ENCODE peak calls at places on chromosomes 3 and 15, in five cellular contexts. D is cardiac muscle cell, F is keratinocyte, E is SK-N-SH, L is stomach. P is an unnamed sample.

GRCh38 chr3:12943124-12944021 is 102.0 kb upstream of the RPL32 start:
- DNase-seq in E (no peak), F (no peak), D (no peak), L (peak; percentile 57), P (no peak)

GRCh38 chr15:40343512-40343911 is 2.8 kb upstream of the CCDC9B start:
- DNase-seq in F (no peak), D (no peak), E (no peak), L (no peak), P (no peak)

GRCh38 chr3:161031134-161031533 is 74.0 kb downstream of the B3GALNT1 start:
- DNase-seq in F (no peak), D (no peak), L (no peak), E (no peak), P (no peak)

GRCh38 chr3:143529018-143529478 is 319.2 kb downstream of the SLC9A9 start:
- DNase-seq in L (no peak), E (no peak), F (no peak), D (no peak), P (no peak)

GRCh38 chr3:190865419-190865818 is 2.9 kb upstream of the GMNC start:
- DNase-seq in F (no peak), L (no peak), E (no peak), D (no peak), P (no peak)

GRCh38 chr3:188819939-188820338 is 351.8 kb upstream of the TPRG1 start:
- DNase-seq in D (no peak), L (no peak), F (no peak), E (no peak), P (no peak)

GRCh38 chr15:49620174-49620573 is 444 bp downstream of the FAM227B start:
- DNase-seq in L (no peak), D (no peak), E (no peak), F (no peak), P (peak; percentile 69)

GRCh38 chr15:34133511-34133910 is 31.6 kb downstream of the PGBD4 start:
- DNase-seq in L (no peak), E (no peak), D (no peak), F (no peak), P (no peak)

GRCh38 chr3:13213490-13213889 is 140.3 kb upstream of the IQSEC1 start:
- DNase-seq in D (no peak), L (no peak), F (no peak), E (no peak), P (no peak)

GRCh38 chr3:68878322-68878721 is 54.0 kb downstream of the TAFA4 start:
- DNase-seq in L (no peak), F (no peak), D (peak; percentile 28), E (peak; percentile 5), P (no peak)

GRCh38 chr3:73547427-73548036 is 77.2 kb downstream of the PDZRN3 start:
- DNase-seq in D (no peak), L (no peak), F (no peak), E (no peak), P (peak; percentile 53)

GRCh38 chr3:54131026-54131605 is 8.8 kb downstream of the CACNA2D3 start:
- DNase-seq in F (no peak), L (no peak), E (no peak), D (no peak), P (no peak)

GRCh38 chr3:154229217-154229590 is 95.1 kb downstream of the DHX36 start:
- DNase-seq in L (no peak), D (no peak), E (no peak), F (no peak), P (no peak)

GRCh38 chr15:47184405-47185221 is 532.7 kb upstream of the SEMA6D start:
- DNase-seq in E (peak; percentile 79), D (peak; percentile 59), L (no peak), F (no peak), P (no peak)

GRCh38 chr15:88612186-88612796 is 8.8 kb upstream of the AEN start:
- DNase-seq in E (no peak), D (no peak), F (no peak), L (no peak), P (no peak)

GRCh38 chr15:80934761-80935221 is 54.8 kb downstream of the MESD start:
- DNase-seq in D (peak; percentile 55), L (no peak), F (no peak), E (no peak), P (no peak)

GRCh38 chr3:16398542-16399126 is 114.9 kb downstream of the RFTN1 start:
- DNase-seq in D (no peak), L (no peak), E (no peak), F (no peak), P (no peak)

GRCh38 chr3:16370872-16371740 is 106.1 kb downstream of the OXNAD1 start:
- DNase-seq in E (no peak), L (no peak), D (peak; percentile 64), F (no peak), P (peak; percentile 9)

GRCh38 chr3:13013994-13014754 is 59.1 kb downstream of the IQSEC1 start:
- DNase-seq in D (no peak), F (no peak), E (peak; percentile 50), L (no peak), P (no peak)

GRCh38 chr3:156030735-156031134 is 89.6 kb upstream of the KCNAB1 start:
- DNase-seq in D (no peak), F (no peak), L (no peak), E (no peak), P (no peak)

GRCh38 chr15:45126535-45127158 is 3.0 kb downstream of the DUOXA1 start:
- DNase-seq in L (peak; percentile 60), F (no peak), E (no peak), D (peak; percentile 38), P (peak; percentile 63)

GRCh38 chr15:79002631-79003030 is 57.8 kb upstream of the CTSH start:
- DNase-seq in D (no peak), E (no peak), L (no peak), F (no peak), P (no peak)

GRCh38 chr15:79003301-79003700 is 58.5 kb upstream of the CTSH start:
- DNase-seq in L (no peak), E (no peak), F (no peak), D (no peak), P (no peak)

GRCh38 chr15:79003896-79004295 is 59.0 kb upstream of the CTSH start:
- DNase-seq in F (no peak), E (no peak), D (no peak), L (no peak), P (no peak)

GRCh38 chr15:79006071-79006470 is 61.2 kb upstream of the CTSH start:
- DNase-seq in D (no peak), L (no peak), E (no peak), F (no peak), P (no peak)

GRCh38 chr15:79004336-79004735 is 59.5 kb upstream of the CTSH start:
- DNase-seq in D (no peak), E (no peak), F (no peak), L (no peak), P (peak; percentile 11)
- H3K27ac ChIP-seq in D (no peak overlapping the region), E (no peak overlapping the region), F (peak overlapping the region; percentile 11), L (no peak overlapping the region), P (no peak overlapping the region)

GRCh38 chr15:98772895-98773294 is 124.6 kb downstream of the IGF1R start:
- DNase-seq in D (no peak), F (no peak), E (no peak), L (no peak), P (no peak)

GRCh38 chr15:98767692-98768091 is 119.4 kb downstream of the IGF1R start:
- DNase-seq in E (no peak), L (no peak), F (no peak), D (no peak), P (no peak)

GRCh38 chr15:98771444-98772059 is 123.2 kb downstream of the IGF1R start:
- DNase-seq in L (no peak), E (no peak), D (no peak), F (no peak), P (peak; percentile 77)

GRCh38 chr15:98770984-98771383 is 122.6 kb downstream of the IGF1R start:
- DNase-seq in D (no peak), E (no peak), L (no peak), F (no peak), P (no peak)

DNA sequence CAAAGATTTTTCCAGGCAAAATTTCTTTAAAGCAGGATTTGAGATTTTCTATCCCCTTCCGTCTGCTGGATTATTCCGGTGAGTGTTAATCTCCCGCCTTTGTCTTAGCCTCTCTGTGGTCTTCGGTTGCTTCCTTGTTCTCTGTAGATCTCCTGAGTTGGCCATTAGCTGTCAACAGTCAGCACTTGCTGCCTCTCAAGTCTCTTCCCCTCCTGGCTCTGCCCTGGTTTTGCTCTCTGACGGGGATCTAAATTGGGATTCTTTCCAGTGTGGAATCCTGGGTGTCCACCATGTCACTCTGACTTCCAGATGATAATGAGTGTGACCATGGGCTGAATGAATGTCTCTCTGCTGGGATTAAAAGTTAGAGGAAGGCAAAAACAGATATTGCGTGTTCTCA is 121.5 kb downstream of the IGF1R start:
- DNase-seq in E (no peak), L (no peak), D (peak; percentile 57), F (no peak), P (no peak)
- H3K4me1 ChIP-seq in E (peaks cover 7% of the 10 kb centered on the region), L (peaks cover 29% of the 10 kb centered on the region), D (peaks cover 30% of the 10 kb centered on the region), F (peaks cover 17% of the 10 kb centered on the region), P (peaks cover 4% of the 10 kb centered on the region)

GRCh38 chr3:95717048-95717447 is 1097.3 kb upstream of the EPHA6 start:
- DNase-seq in D (no peak), F (no peak), E (no peak), L (no peak), P (no peak)

GRCh38 chr3:95711789-95712188 is 1102.6 kb upstream of the EPHA6 start:
- DNase-seq in D (no peak), F (no peak), E (no peak), L (no peak), P (no peak)

GRCh38 chr3:95718168-95718567 is 1096.2 kb upstream of the EPHA6 start:
- DNase-seq in L (no peak), E (no peak), F (no peak), D (no peak), P (no peak)

GRCh38 chr3:95719481-95719880 is 1094.9 kb upstream of the EPHA6 start:
- DNase-seq in L (no peak), D (no peak), F (no peak), E (no peak), P (no peak)

GRCh38 chr3:95715137-95715536 is 1099.3 kb upstream of the EPHA6 start:
- DNase-seq in F (no peak), D (no peak), L (no peak), E (no peak), P (no peak)
- H3K27ac ChIP-seq in F (no peak overlapping the region), D (no peak overlapping the region), L (no peak overlapping the region), E (no peak overlapping the region), P (no peak overlapping the region)

GRCh38 chr15:84716036-84716732 is at the start of gene SEC11A:
- DNase-seq in L (peak; percentile 97), F (peak; percentile 62), E (peak; percentile 97), D (peak; percentile 95), P (peak; percentile 96)

GRCh38 chr15:84725001-84725491 is 9.1 kb upstream of the SEC11A start:
- DNase-seq in D (no peak), E (peak; percentile 51), L (no peak), F (no peak), P (no peak)

GRCh38 chr15:84715442-84716035 is 400 bp downstream of the SEC11A start:
- DNase-seq in L (peak; percentile 32), E (peak; percentile 27), D (peak; percentile 52), F (no peak), P (peak; percentile 38)

GRCh38 chr15:84722628-84723027 is 6.7 kb upstream of the SEC11A start:
- DNase-seq in L (no peak), F (no peak), E (no peak), D (no peak), P (no peak)

DNA sequence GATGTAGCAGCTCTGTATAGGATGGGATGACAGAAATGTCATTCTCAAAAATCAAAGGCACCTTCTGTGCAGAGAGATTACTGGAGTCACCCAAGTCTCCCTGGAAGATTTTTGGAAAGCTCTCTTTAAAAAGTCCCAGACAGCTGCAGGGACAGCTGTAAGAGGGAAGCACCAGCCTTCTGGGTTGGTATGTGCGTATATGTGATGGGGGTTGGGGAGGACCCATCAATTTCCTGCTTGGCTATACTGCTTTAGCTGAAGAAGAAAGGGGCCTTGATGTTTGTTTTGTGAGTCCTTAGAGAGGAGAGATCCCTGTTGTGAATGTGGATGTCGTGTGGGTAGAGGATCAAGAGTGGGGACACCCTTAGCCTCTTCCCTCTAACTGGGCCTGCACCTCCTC is 5.4 kb upstream of the SEC11A start:
- DNase-seq in F (no peak), D (no peak), L (no peak), E (no peak), P (no peak)
- H3K4me1 ChIP-seq in F (peaks cover 18% of the 10 kb centered on the region), D (peaks cover 3% of the 10 kb centered on the region), L (peaks cover 14% of the 10 kb centered on the region), E (no peaks in the 10 kb centered on the region), P (no peaks in the 10 kb centered on the region)